ENCODE peak calls at places on chromosome 5, in five cellular contexts. L, E, P, R and D are unnamed samples.

GRCh38 chr5:81899123-81899522 is 72.7 kb upstream of the ATG10 start:
- DNase-seq in L (no peak), E (no peak), P (no peak), R (no peak), D (no peak)

GRCh38 chr5:172806897-172807672 is 27.0 kb upstream of the ERGIC1 start:
- DNase-seq in L (peak), E (peak), P (peak), R (peak), D (peak)

GRCh38 chr5:157442989-157443619 is 16.9 kb upstream of the NIPAL4 start:
- DNase-seq in L (no peak), E (no peak), P (no peak), R (no peak), D (no peak)

GRCh38 chr5:87210076-87210475 is 57.6 kb upstream of the RASA1 start:
- DNase-seq in L (peak), E (peak), P (no peak), R (no peak), D (no peak)

GRCh38 chr5:148976569-148977321 is 86.1 kb downstream of the SH3TC2 start:
- DNase-seq in L (peak), E (no peak), P (no peak), R (no peak), D (no peak)

GRCh38 chr5:39675676-39676075 is 250.9 kb upstream of the DAB2 start:
- DNase-seq in L (no peak), E (peak), P (no peak), R (no peak), D (no peak)

GRCh38 chr5:122999947-123000563 is 36.5 kb downstream of the PPIC start:
- DNase-seq in L (peak), E (peak), P (peak), R (no peak), D (peak)

GRCh38 chr5:78734094-78734845 is 85.7 kb upstream of the LHFPL2 start:
- DNase-seq in L (no peak), E (no peak), P (no peak), R (no peak), D (no peak)

GRCh38 chr5:34474573-34475021 is 181.5 kb upstream of the RAI14 start:
- DNase-seq in L (peak), E (peak), P (no peak), R (no peak), D (peak)

GRCh38 chr5:27387535-27388073 is 349.2 kb upstream of the CDH9 start:
- DNase-seq in L (peak), E (no peak), P (no peak), R (no peak), D (no peak)

GRCh38 chr5:36049949-36050348 is 16.7 kb downstream of the UGT3A2 start:
- DNase-seq in L (no peak), E (no peak), P (no peak), R (no peak), D (no peak)

GRCh38 chr5:160451281-160451680 is 29.6 kb downstream of the PTTG1 start:
- DNase-seq in L (no peak), E (no peak), P (no peak), R (no peak), D (no peak)

GRCh38 chr5:106545325-106545724 is 1125.4 kb downstream of the EFNA5 start:
- DNase-seq in L (peak), E (peak), P (no peak), R (no peak), D (no peak)

GRCh38 chr5:149439899-149440655 is 61.0 kb upstream of the IL17B start:
- DNase-seq in L (peak), E (peak), P (peak), R (no peak), D (no peak)

GRCh38 chr5:125584119-125584518 is 837.7 kb upstream of the ZNF608 start:
- DNase-seq in L (no peak), E (peak), P (no peak), R (no peak), D (no peak)

GRCh38 chr5:124747770-124748686 is 1.6 kb upstream of the ZNF608 start:
- DNase-seq in L (peak), E (peak), P (no peak), R (no peak), D (no peak)

GRCh38 chr5:73135429-73136276 is 15.3 kb downstream of the TMEM171 start:
- DNase-seq in L (peak), E (peak), P (no peak), R (no peak), D (no peak)

GRCh38 chr5:101838329-101838964 is 457.6 kb downstream of the SLCO4C1 start:
- DNase-seq in L (no peak), E (peak), P (no peak), R (no peak), D (no peak)

GRCh38 chr5:163894645-163895044 is 389.2 kb downstream of the MAT2B start:
- DNase-seq in L (peak), E (peak), P (no peak), R (no peak), D (no peak)

GRCh38 chr5:172342907-172343306 is 59.3 kb upstream of the UBTD2 start:
- DNase-seq in L (no peak), E (no peak), P (no peak), R (no peak), D (no peak)

GRCh38 chr5:123359866-123360569 is 63.2 kb downstream of the CEP120 start:
- DNase-seq in L (no peak), E (peak), P (no peak), R (no peak), D (no peak)

GRCh38 chr5:181028032-181028819 is 11.8 kb upstream of the BTNL9 start:
- DNase-seq in L (no peak), E (no peak), P (no peak), R (no peak), D (no peak)

GRCh38 chr5:30849801-30850370 is 343.6 kb upstream of the CDH6 start:
- DNase-seq in L (peak), E (no peak), P (no peak), R (no peak), D (no peak)

GRCh38 chr5:163269624-163270023 is 167.8 kb upstream of the CCNG1 start:
- DNase-seq in L (peak), E (no peak), P (no peak), R (no peak), D (no peak)

GRCh38 chr5:16005210-16005609 is 174.4 kb downstream of the MARCHF11 start:
- DNase-seq in L (no peak), E (no peak), P (no peak), R (no peak), D (no peak)

GRCh38 chr5:132132138-132132537 is 58.5 kb downstream of the CSF2 start:
- DNase-seq in L (no peak), E (peak), P (no peak), R (no peak), D (no peak)

GRCh38 chr5:132138260-132138659 is 64.7 kb downstream of the CSF2 start:
- DNase-seq in L (no peak), E (peak), P (no peak), R (no peak), D (no peak)

GRCh38 chr5:132134384-132134783 is 60.8 kb downstream of the CSF2 start:
- DNase-seq in L (peak), E (peak), P (no peak), R (no peak), D (no peak)

GRCh38 chr5:132142459-132142858 is 68.9 kb downstream of the CSF2 start:
- DNase-seq in L (no peak), E (no peak), P (no peak), R (no peak), D (no peak)

DNA sequence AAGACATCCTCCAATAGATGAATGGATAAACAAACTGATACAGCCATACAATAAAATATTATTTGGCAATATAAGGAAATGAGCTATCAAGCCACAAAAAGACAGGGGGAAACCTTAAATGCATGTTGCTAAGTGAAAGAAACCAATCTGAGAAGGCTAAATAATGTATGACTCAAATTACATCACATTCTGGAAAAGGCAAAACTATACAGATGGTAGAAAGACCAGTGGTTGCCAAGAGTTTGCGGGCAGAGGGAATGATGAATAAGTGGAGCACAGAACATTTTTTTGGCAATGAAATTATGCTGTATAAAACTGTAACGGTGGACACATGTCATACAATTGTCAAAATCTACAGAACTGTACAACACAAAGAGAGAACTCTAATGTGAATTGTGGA is 63.3 kb downstream of the CSF2 start:
- DNase-seq in L (peak), E (peak), P (no peak), R (no peak), D (no peak)
- TF ChIP-seq CTCF in L (no peak), E (no peak), P (no peak), R (no peak), D (no peak)

DNA sequence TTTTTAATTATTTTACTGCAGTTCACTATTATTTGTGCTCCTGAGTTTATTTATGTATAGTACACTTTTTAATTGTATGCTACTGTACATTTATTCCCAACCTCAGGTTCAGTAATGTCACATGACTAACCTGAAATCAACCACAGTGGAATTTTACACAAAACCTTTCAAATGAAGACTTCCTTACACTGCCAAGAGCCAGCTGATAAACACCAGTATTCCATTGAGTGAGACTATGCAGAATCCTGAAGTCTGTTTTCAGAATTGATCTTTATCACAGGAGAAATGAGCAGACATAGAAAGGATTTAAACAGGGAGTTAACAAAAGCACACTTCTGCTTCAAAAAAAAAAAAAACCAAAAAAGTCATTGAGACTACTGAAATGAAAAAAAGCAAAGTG is 219.5 kb downstream of the PRR16 start:
- DNase-seq in L (no peak), E (no peak), P (no peak), R (no peak), D (no peak)
- H3K27ac ChIP-seq in L (peak), E (no peak), P (no peak), R (no peak), D (no peak)

DNA sequence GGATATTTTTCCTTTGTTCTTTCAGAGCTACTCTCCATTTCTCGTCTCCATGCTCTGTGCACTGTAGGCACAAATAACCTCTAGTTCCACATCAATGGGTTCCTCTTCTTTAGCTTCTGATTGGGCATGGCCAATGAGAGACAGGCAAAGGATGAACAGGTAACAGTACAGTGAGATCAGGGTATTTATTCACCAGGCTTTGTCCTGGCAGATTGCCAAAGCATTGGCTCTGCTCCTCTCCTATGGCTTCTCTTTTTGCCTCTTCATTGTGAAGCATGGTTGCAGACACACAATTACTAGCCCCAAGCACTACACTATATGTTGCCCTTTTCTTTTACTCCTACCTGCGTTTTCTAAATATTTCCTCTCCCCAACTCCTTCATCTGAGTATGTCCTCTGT is 215.1 kb upstream of the ARRDC3 start:
- DNase-seq in L (no peak), E (no peak), P (no peak), R (no peak), D (no peak)
- H3K4me3 ChIP-seq in L (no peak), E (no peak), P (no peak), R (no peak), D (no peak)

DNA sequence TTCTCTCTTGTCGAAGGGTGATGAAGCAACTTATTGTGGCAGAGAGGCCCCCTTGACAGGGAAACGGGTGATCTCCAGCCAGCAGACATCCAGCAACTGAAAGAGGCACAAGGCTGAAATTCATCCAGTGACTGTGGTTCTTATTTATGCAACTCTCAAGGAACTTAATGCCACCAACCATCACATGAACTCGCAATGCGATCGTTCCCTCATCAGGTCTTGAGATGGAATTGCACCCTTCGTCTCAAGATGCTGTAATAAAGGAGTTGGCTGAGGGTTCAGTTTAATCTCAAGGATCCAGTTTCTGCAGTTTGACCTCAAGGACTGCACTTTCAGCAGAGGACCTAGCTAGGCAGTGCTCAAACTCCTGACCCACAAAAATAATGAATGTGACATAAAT is 957.6 kb upstream of the CTNND2 start:
- DNase-seq in L (no peak), E (no peak), P (no peak), R (no peak), D (no peak)
- TF ChIP-seq CTCF in L (peak), E (no peak), P (no peak), R (no peak), D (no peak)

DNA sequence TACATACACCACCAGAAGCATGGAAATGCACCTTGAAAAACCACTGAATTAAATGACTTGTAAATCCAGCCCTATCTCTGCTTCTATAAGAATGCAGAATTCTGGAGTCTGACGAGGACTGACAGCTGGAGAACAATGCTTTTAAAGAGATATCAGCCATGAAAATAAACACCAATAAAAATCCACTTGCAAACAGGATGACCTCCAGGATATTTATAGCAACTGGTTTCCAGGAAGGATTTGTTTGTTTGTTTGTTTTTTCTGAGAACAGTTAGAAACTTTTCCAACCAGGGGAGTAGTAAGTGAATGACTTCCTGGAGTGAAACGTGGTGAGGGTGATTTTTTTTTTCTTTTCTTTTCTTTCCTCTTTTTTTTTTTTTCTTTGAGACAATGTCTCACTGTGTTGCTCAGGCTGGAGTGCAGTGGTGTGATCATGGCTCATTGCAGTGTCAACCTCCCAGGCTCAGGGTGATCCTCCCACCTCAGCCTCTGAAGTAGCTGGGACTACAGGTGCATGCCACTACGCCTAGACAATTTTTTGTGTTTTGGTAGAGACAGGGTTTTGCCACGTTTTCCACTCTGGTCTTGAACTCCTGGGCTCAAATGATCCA is 38.7 kb upstream of the SLC36A1 start:
- DNase-seq in L (peak), E (no peak), P (no peak), R (no peak), D (no peak)
- H3K27ac ChIP-seq in L (no peak), E (no peak), P (no peak), R (no peak), D (no peak)

DNA sequence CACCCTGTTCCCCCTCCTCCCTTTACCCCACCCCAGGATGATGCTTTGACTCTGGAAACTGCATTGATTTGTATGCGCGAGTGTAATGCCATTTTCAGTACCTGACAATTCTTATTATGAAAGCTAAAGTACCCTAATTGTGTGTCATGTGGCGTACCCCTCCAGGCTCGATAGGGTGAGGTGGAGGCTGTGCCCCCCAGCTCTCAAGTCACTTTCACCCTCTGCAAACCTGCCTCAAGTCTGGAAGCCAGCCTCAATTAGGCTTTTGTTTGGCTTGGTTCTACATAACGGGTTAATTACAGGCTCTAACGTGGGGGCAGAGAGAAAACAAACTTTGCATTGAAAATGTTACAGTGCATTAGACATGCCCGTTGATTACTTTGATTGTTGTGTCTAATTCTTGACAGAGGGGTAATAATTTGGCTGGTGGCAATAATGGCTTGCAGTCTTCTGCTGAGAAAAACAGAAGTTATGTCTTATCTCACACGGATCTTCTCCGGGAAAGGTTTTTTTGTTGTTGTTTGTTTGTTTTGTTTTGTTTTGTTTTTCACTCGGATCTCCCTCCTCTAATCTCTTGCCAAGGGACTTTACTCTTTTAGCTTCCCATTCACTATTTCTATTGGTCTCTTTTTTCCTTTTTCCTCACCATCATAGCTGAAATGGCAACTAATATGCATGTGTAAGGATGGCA is 12.6 kb downstream of the ISL1 start:
- DNase-seq in L (no peak), E (no peak), P (no peak), R (no peak), D (no peak)
- H3K4me3 ChIP-seq in L (no peak), E (no peak), P (no peak), R (no peak), D (no peak)

DNA sequence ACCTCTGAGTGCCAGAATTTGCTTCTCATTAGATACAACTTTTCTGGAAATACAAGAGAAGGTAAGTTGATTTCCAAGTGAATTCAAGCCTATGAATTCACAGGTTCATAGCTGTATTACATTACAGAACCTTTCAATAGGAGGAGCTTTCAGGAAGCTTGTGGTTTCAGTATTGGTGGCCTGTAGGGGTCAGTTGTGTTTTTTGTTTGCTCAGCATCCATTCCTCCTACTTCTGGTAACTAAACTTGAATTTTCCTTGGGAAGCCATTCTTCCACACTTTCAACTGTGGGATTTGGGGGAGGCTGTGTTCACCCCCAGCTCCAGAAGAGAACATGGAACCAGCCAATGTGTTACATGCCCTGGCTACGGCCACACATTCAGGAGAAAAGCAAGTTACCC is 5.6 kb upstream of the CYSTM1 start:
- DNase-seq in L (peak), E (peak), P (no peak), R (no peak), D (no peak)
- TF ChIP-seq CTCF in L (peak), E (peak), P (peak), R (no peak), D (peak)

GRCh38 chr5:142754031-142754430 is 16.1 kb upstream of the ARHGAP26 start:
- DNase-seq in L (no peak), E (no peak), P (no peak), R (no peak), D (no peak)

GRCh38 chr5:142757564-142757963 is 12.6 kb upstream of the ARHGAP26 start:
- DNase-seq in L (no peak), E (no peak), P (no peak), R (no peak), D (no peak)

GRCh38 chr5:142758062-142758802 is 11.9 kb upstream of the ARHGAP26 start:
- DNase-seq in L (no peak), E (no peak), P (no peak), R (no peak), D (no peak)

GRCh38 chr5:142758803-142759145 is 11.4 kb upstream of the ARHGAP26 start:
- DNase-seq in L (no peak), E (no peak), P (no peak), R (no peak), D (no peak)

DNA sequence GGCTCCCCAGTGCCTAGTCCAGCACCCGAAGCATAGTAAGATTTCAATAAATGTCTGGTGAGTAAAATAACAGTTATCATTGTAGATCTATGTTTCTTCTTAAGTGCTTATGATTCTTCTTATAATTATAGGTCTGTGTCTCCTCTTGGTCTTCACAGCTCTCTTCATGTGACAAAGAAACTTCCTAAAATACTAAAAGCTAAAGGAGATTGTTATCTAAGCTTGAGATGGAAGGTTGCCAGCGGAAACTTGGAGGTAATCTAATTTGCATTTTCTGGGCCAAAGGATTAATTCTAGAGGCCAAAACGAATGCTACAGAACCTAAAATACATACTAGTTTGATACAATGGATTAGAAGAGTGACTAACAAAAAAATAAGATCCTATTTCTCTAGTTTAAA is 13.6 kb upstream of the ARHGAP26 start:
- DNase-seq in L (no peak), E (no peak), P (no peak), R (no peak), D (no peak)
- H3K27ac ChIP-seq in L (no peak), E (no peak), P (no peak), R (no peak), D (no peak)